ENCODE peak calls at places on chromosomes 11 and 22, in six cellular contexts. X, V, A, W, H and L are unnamed samples. For H3K4me1, the result is how much of the 10 kb centered on the place peaks cover.

GRCh38 chr11:111731839-111732238 is 34.4 kb downstream of the PPP2R1B start:
- DNase-seq in X (no peak), V (no peak), A (peak), W (no peak), H (no peak), L (no peak)

GRCh38 chr11:111429066-111429506 is 50.0 kb upstream of the POU2AF1 start:
- DNase-seq in X (peak), V (peak), A (peak), W (peak), H (peak), L (no peak)

GRCh38 chr11:119835804-119836203 is 106.8 kb upstream of the NECTIN1 start:
- DNase-seq in X (no peak), V (no peak), A (no peak), W (no peak), H (no peak), L (no peak)

GRCh38 chr11:106409681-106410080 is 332.2 kb downstream of the AASDHPPT start:
- DNase-seq in X (no peak), V (no peak), A (no peak), W (no peak), H (no peak), L (no peak)

GRCh38 chr11:80502511-80502910 is 1061.7 kb upstream of the TENM4 start:
- DNase-seq in X (no peak), V (no peak), A (no peak), W (no peak), H (no peak), L (no peak)

GRCh38 chr22:50308597-50308935 is 1.1 kb upstream of the PLXNB2 start:
- DNase-seq in X (peak), V (peak), A (peak), W (peak), H (peak), L (peak)

GRCh38 chr11:69683764-69684333 is 8.7 kb upstream of the LTO1 start:
- DNase-seq in X (peak), V (no peak), A (no peak), W (no peak), H (no peak), L (no peak)

GRCh38 chr11:103529217-103529684 is 420.0 kb downstream of the DYNC2H1 start:
- DNase-seq in X (peak), V (peak), A (no peak), W (no peak), H (no peak), L (no peak)

GRCh38 chr11:2776351-2777061 is 76.7 kb upstream of the KCNQ1OT1 start:
- DNase-seq in X (no peak), V (no peak), A (peak), W (peak), H (no peak), L (peak)

GRCh38 chr11:32297629-32298028 is 137.7 kb downstream of the WT1 start:
- DNase-seq in X (peak), V (peak), A (no peak), W (no peak), H (no peak), L (no peak)

GRCh38 chr22:23804781-23805291 is 18.1 kb downstream of the SMARCB1 start:
- DNase-seq in X (peak), V (no peak), A (peak), W (no peak), H (no peak), L (no peak)

GRCh38 chr11:21896216-21896615 is 296.7 kb upstream of the ANO5 start:
- DNase-seq in X (no peak), V (no peak), A (no peak), W (no peak), H (no peak), L (no peak)

GRCh38 chr11:79098096-79098495 is 342.7 kb downstream of the TENM4 start:
- DNase-seq in X (no peak), V (no peak), A (no peak), W (no peak), H (no peak), L (no peak)

GRCh38 chr11:79101736-79102135 is 339.1 kb downstream of the TENM4 start:
- DNase-seq in X (no peak), V (no peak), A (no peak), W (no peak), H (no peak), L (no peak)

GRCh38 chr11:79097279-79097875 is 343.5 kb downstream of the TENM4 start:
- DNase-seq in X (peak), V (peak), A (no peak), W (no peak), H (no peak), L (peak)

GRCh38 chr11:79102821-79103220 is 338.0 kb downstream of the TENM4 start:
- DNase-seq in X (no peak), V (no peak), A (no peak), W (no peak), H (no peak), L (no peak)

DNA sequence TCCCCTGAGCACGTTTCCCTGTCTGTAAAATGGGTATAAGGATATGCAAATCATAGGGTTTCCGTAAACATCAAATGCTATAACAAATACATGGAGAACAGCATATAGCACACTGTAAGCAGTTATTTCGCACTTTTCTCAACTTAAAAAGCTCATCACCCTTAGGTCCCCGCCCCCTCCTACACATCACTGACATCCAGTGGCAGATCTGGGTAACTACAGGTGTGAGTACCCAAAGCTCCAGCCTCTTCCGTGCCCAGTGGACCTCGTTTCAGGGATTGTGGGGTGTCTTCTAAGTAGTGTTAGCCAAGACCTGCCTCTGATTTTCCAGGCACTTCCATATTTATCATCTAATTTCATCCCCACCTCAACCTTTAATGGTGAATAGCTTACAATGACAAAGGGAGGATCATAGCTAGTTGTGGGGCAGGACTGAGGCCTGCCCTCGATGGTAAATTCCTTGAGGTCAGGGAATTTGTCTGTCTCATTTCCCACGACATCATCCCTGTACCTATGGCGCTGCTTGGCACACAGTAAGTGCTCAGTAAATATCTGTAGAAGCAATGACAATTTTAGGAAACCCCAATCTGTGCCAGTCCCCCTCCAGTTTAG is 340.6 kb downstream of the TENM4 start:
- DNase-seq in X (peak), V (peak), A (no peak), W (peak), H (no peak), L (no peak)
- TF ChIP-seq CTCF in X (peak), V (peak), A (peak), W (peak), H (peak), L (peak)

GRCh38 chr22:20793386-20794131 is 19.6 kb downstream of the SERPIND1 start:
- DNase-seq in X (no peak), V (no peak), A (no peak), W (no peak), H (no peak), L (no peak)
- H3K27ac ChIP-seq in X (no peak), V (no peak), A (no peak), W (no peak), H (no peak), L (no peak)

DNA sequence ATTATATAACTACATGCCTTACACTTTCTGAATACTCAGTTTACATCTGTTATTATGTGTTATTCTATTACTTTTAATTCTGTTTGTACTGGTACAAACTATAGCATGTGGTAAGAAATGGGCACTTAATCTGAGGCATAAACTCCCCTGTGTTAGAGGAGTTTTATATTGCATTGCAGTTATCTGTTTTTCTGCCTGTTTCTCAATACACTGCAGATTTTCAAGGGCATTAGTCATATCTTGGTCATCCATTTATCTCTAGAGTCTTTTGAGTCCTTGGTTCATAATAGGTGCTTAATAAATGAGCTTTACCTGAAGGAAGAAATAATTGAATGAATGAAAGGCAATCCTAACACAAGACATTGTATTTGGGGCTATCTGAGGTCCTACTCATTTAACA is 182.9 kb upstream of the CTSC start:
- DNase-seq in X (peak), V (no peak), A (no peak), W (no peak), H (no peak), L (no peak)
- H3K4me1 ChIP-seq in X (under half), V (under half), A (under half), W (under half), H (under half), L (under half)

GRCh38 chr11:10324474-10324873 is 19.6 kb downstream of the ADM start:
- DNase-seq in X (peak), V (peak), A (no peak), W (no peak), H (no peak), L (no peak)

GRCh38 chr11:10322401-10322800 is 17.5 kb downstream of the ADM start:
- DNase-seq in X (peak), V (no peak), A (no peak), W (no peak), H (no peak), L (no peak)

GRCh38 chr11:10325398-10326079 is 20.7 kb downstream of the ADM start:
- DNase-seq in X (peak), V (peak), A (no peak), W (no peak), H (no peak), L (no peak)

GRCh38 chr11:10323793-10324170 is 18.9 kb downstream of the ADM start:
- DNase-seq in X (peak), V (peak), A (no peak), W (no peak), H (no peak), L (no peak)

GRCh38 chr11:10322830-10323792 is 18.2 kb downstream of the ADM start:
- DNase-seq in X (peak), V (peak), A (no peak), W (no peak), H (peak), L (no peak)
- TF ChIP-seq CTCF in X (peak), V (peak), A (peak), W (peak), H (peak), L (peak)